ENCODE peak calls at places on chromosomes 2 and 18, in nine cellular contexts. R is cardiac fibroblast, Q is astrocyte of the spinal cord, E is coronary artery, J is left ventricle myocardium inferior, V is foreskin fibroblast, P is fibroblast of pulmonary artery, U is breast epithelium, W is neural crest cell. S is an unnamed sample.

GRCh38 chr18:22185723-22186386 is 16.5 kb downstream of the GATA6 start:
- DNase-seq in R (no peak), V (no peak), E (no peak), P (no peak), U (no peak), W (no peak), Q (no peak), J (no peak), S (no peak)

GRCh38 chr2:238743243-238744068 is 104.4 kb upstream of the TWIST2 start:
- DNase-seq in R (no peak), E (no peak), Q (no peak), W (no peak), J (no peak), P (no peak), V (no peak), U (no peak), S (no peak)

GRCh38 chr2:183242937-183243336 is 118.7 kb downstream of the NUP35 start:
- DNase-seq in V (peak; percentile 26), E (no peak), J (no peak), R (peak; percentile 14), W (no peak), U (no peak), Q (peak; percentile 25), P (peak; percentile 43), S (no peak)

GRCh38 chr2:84865181-84865783 is 15.6 kb downstream of the TRABD2A start:
- DNase-seq in W (no peak), J (no peak), E (no peak), Q (peak; percentile 23), V (peak; percentile 53), U (no peak), P (peak; percentile 55), R (peak; percentile 53), S (no peak)

GRCh38 chr2:188146888-188147287 is 144.8 kb upstream of the GULP1 start:
- DNase-seq in P (no peak), U (no peak), J (no peak), E (no peak), W (no peak), V (no peak), R (no peak), Q (no peak), S (no peak)

GRCh38 chr2:8004250-8004681 is 677.6 kb upstream of the ID2 start:
- DNase-seq in U (peak; percentile 26), Q (peak; percentile 34), R (peak; percentile 86), V (peak; percentile 92), J (no peak), P (peak; percentile 89), E (no peak), W (no peak), S (no peak)

GRCh38 chr2:43798300-43798699 is 24.5 kb downstream of the DYNC2LI1 start:
- DNase-seq in V (no peak), W (no peak), Q (no peak), E (no peak), U (no peak), J (no peak), R (peak; percentile 7), P (no peak), S (no peak)

GRCh38 chr2:235967358-235967757 is 200.8 kb downstream of the GBX2 start:
- DNase-seq in V (no peak), E (no peak), U (no peak), W (no peak), Q (no peak), J (no peak), P (no peak), R (no peak), S (no peak)

GRCh38 chr2:68237404-68237803 is 14.9 kb downstream of the PPP3R1 start:
- DNase-seq in R (peak; percentile 66), J (no peak), W (no peak), U (no peak), Q (no peak), P (peak; percentile 69), E (no peak), V (peak; percentile 69), S (no peak)

GRCh38 chr2:163312723-163313122 is 423.1 kb downstream of the FIGN start:
- DNase-seq in W (no peak), U (no peak), V (no peak), J (no peak), Q (peak; percentile 2), P (no peak), E (no peak), R (no peak), S (no peak)

GRCh38 chr18:26051845-26052244 is 38.6 kb downstream of the SS18 start:
- DNase-seq in P (no peak), E (no peak), V (no peak), W (no peak), J (no peak), R (peak; percentile 5), Q (no peak), U (no peak), S (no peak)

GRCh38 chr2:116696223-116696622 is 1118.3 kb upstream of the DDX18 start:
- DNase-seq in R (no peak), Q (peak; percentile 3), E (no peak), U (no peak), W (no peak), J (no peak), V (no peak), P (no peak), S (no peak)
- TF ChIP-seq CTCF in R (no peak), Q (no peak), E (no peak), U (no peak), W (no peak), J (no peak), V (no peak), P (no peak), S (no peak)

DNA sequence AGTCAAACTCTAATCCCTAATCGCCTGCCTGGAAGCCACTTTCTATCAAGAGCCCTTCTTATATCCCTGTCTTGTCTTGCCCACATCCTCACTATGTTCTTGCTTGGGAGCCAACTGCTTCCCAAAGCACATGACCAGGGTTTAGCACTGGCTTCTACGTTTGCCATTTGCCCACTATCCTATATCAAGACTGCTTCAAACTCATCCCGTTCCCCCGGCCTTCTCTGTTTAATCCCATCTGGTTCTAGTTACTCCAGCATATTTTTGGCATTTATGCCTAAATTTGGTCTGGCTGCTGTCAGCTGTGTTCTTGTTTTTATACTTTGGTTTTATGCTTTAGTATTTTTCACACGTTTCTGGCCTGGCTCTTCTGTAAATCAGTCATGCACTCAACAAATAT is 40.2 kb downstream of the POLR1A start:
- DNase-seq in W (no peak), Q (no peak), U (no peak), V (peak; percentile 80), J (no peak), R (peak; percentile 59), E (no peak), P (no peak), S (no peak)
- TF ChIP-seq CTCF in W (no peak), Q (no peak), U (no peak), V (no peak), J (no peak), R (no peak), E (no peak), P (no peak), S (no peak)

DNA sequence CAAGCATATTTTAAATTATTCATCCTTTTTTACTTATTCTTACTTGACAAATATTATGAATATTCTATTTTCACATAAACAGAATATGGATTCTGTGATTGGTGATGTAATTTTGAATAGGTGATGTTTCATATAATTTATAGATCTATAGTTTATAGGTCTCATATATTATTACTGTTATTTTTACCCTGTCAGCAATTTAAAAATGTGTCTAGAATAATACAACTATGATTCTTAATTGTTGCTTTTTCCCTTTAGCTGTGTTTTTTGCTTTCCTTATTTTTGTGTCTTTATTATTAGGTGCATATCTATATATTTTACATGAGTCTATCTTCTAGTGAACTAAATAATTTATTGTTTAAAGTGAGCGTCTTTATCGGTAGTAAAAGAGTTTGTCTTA is 226.7 kb upstream of the FSIP2 start:
- DNase-seq in V (no peak), W (no peak), U (no peak), Q (no peak), P (no peak), R (no peak), J (no peak), E (no peak), S (no peak)
- TF ChIP-seq CTCF in V (no peak), W (no peak), U (no peak), Q (no peak), P (no peak), R (no peak), J (no peak), E (no peak), S (no peak)

DNA sequence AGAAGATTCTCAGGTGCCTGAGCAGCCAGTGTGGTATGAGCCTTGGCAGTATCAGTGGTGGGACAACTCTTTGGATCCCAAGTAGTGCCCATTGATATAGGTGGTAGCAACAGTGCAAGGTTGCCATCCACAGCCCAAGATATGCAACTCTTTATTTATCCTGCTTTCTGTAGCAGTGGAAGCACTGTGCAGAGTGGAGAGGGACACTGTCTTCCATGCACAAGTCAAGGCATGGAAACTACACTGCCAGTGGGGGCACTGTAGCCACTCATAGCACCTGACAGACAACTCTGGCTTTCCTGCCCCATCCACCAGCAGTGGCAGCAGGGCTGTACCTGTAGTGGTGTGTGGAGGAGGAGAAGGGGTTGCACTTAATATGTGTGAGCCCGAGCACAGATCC is 409.6 kb upstream of the TMEFF2 start:
- DNase-seq in E (no peak), Q (no peak), V (no peak), U (no peak), R (peak; percentile 2), W (no peak), J (no peak), P (no peak), S (no peak)
- TF ChIP-seq CTCF in E (no peak), Q (no peak), V (no peak), U (no peak), R (no peak), W (no peak), J (no peak), P (no peak), S (no peak)

GRCh38 chr2:54763636-54764291 is 40.3 kb downstream of the EML6 start:
- DNase-seq in R (no peak), Q (no peak), U (no peak), J (no peak), V (no peak), W (no peak), P (no peak), E (no peak), S (no peak)
- TF ChIP-seq CTCF in R (peak; percentile 41), Q (peak; percentile 19), U (no peak), J (no peak), V (peak; percentile 26), W (peak; percentile 28), P (peak; percentile 32), E (no peak), S (no peak)

S was measured in nephron progenitor cell.